ENCODE peak calls at places on chromosomes 7 and 10, in seven cellular contexts. One of them, this sample, is unnamed.

GRCh38 chr7:132618956-132619305 is 42.7 kb upstream of the PLXNA4 start:
- DNase-seq in MV-4-11: no peak
- DNase-seq in iPS-NIHi11: no peak
- DNase-seq in NCI-H1417: no peak
- DNase-seq in AG04449: peak; percentile 12
- DNase-seq in A172: peak; percentile 45
- DNase-seq in HuH-7: no peak
- DNase-seq in this sample: peak; percentile 18

GRCh38 chr10:106450966-106451365 is 713.5 kb downstream of the SORCS1 start:
- DNase-seq in MV-4-11: no peak
- DNase-seq in iPS-NIHi11: no peak
- DNase-seq in NCI-H1417: no peak
- DNase-seq in AG04449: no peak
- DNase-seq in A172: no peak
- DNase-seq in HuH-7: no peak
- DNase-seq in this sample: no peak

GRCh38 chr7:141014091-141014490 is 661 bp downstream of the MRPS33 start:
- DNase-seq in MV-4-11: no peak
- DNase-seq in iPS-NIHi11: no peak
- DNase-seq in NCI-H1417: no peak
- DNase-seq in AG04449: no peak
- DNase-seq in A172: no peak
- DNase-seq in HuH-7: no peak
- DNase-seq in this sample: peak; percentile 20

GRCh38 chr7:136877990-136878389 is 9.5 kb downstream of the CHRM2 start:
- DNase-seq in MV-4-11: no peak
- DNase-seq in iPS-NIHi11: no peak
- DNase-seq in NCI-H1417: no peak
- DNase-seq in AG04449: no peak
- DNase-seq in A172: no peak
- DNase-seq in HuH-7: no peak
- DNase-seq in this sample: no peak

GRCh38 chr10:104274762-104275721 is 6.1 kb downstream of the GSTO2 start:
- DNase-seq in MV-4-11: no peak
- DNase-seq in iPS-NIHi11: peak; percentile 86
- DNase-seq in NCI-H1417: no peak
- DNase-seq in AG04449: no peak
- DNase-seq in A172: no peak
- DNase-seq in HuH-7: peak; percentile 78
- DNase-seq in this sample: no peak

GRCh38 chr10:86295791-86296190 is 70.8 kb downstream of the GRID1 start:
- DNase-seq in MV-4-11: no peak
- DNase-seq in iPS-NIHi11: no peak
- DNase-seq in NCI-H1417: no peak
- DNase-seq in AG04449: no peak
- DNase-seq in A172: no peak
- DNase-seq in HuH-7: no peak
- DNase-seq in this sample: no peak

GRCh38 chr10:132587175-132587574 is 49.6 kb downstream of the INPP5A start:
- DNase-seq in MV-4-11: no peak
- DNase-seq in iPS-NIHi11: no peak
- DNase-seq in NCI-H1417: no peak
- DNase-seq in AG04449: no peak
- DNase-seq in A172: no peak
- DNase-seq in HuH-7: no peak
- DNase-seq in this sample: no peak

GRCh38 chr7:22845221-22845844 is 22.7 kb upstream of the TOMM7 start:
- DNase-seq in MV-4-11: no peak
- DNase-seq in iPS-NIHi11: no peak
- DNase-seq in NCI-H1417: no peak
- DNase-seq in AG04449: no peak
- DNase-seq in A172: peak; percentile 60
- DNase-seq in HuH-7: no peak
- DNase-seq in this sample: peak; percentile 39

GRCh38 chr10:13404305-13404759 is 56.2 kb upstream of the SEPHS1 start:
- DNase-seq in MV-4-11: no peak
- DNase-seq in iPS-NIHi11: no peak
- DNase-seq in NCI-H1417: no peak
- DNase-seq in AG04449: no peak
- DNase-seq in A172: peak; percentile 40
- DNase-seq in HuH-7: no peak
- DNase-seq in this sample: no peak

GRCh38 chr10:46527241-46527811 is 29.1 kb downstream of the GPRIN2 start:
- DNase-seq in MV-4-11: no peak
- DNase-seq in iPS-NIHi11: no peak
- DNase-seq in NCI-H1417: no peak
- DNase-seq in AG04449: no peak
- DNase-seq in A172: no peak
- DNase-seq in HuH-7: no peak
- DNase-seq in this sample: no peak

GRCh38 chr7:36651404-36651803 is 72.9 kb downstream of the AOAH start:
- DNase-seq in MV-4-11: peak; percentile 4
- DNase-seq in iPS-NIHi11: no peak
- DNase-seq in NCI-H1417: no peak
- DNase-seq in AG04449: peak; percentile 59
- DNase-seq in A172: peak; percentile 59
- DNase-seq in HuH-7: no peak
- DNase-seq in this sample: peak; percentile 28

GRCh38 chr7:37218956-37219355 is 229.7 kb downstream of the ELMO1 start:
- DNase-seq in MV-4-11: no peak
- DNase-seq in iPS-NIHi11: peak; percentile 28
- DNase-seq in NCI-H1417: no peak
- DNase-seq in AG04449: no peak
- DNase-seq in A172: no peak
- DNase-seq in HuH-7: no peak
- DNase-seq in this sample: no peak